ENCODE peak calls at places on chromosome 1, in ten cellular contexts. W is transverse colon, K is lower leg skin, F is spleen, D is body of pancreas, U is heart left ventricle, E is A549, P is tibial nerve, B is HCT116, G is GM12878. M is an unnamed sample.

GRCh38 chr1:29698033-29698432 is 461.7 kb downstream of the PTPRU start:
- DNase-seq in W (no peak), K (no peak), F (no peak), D (no peak), U (no peak), E (peak; percentile 46), P (no peak), B (peak; percentile 57), G (no peak), M (no peak)

GRCh38 chr1:151825204-151825603 is 6.4 kb downstream of the RORC start:
- DNase-seq in W (no peak), K (no peak), F (no peak), D (no peak), U (peak; percentile 44), E (no peak), P (no peak), B (no peak), G (no peak), M (no peak)

GRCh38 chr1:211825990-211826389 is 4.6 kb downstream of the LPGAT1 start:
- DNase-seq in W (no peak), K (no peak), F (no peak), D (no peak), U (no peak), E (no peak), P (no peak), B (no peak), G (no peak), M (no peak)

GRCh38 chr1:198829948-198830347 is 191.1 kb downstream of the PTPRC start:
- DNase-seq in W (no peak), K (no peak), F (no peak), D (no peak), U (no peak), E (no peak), P (no peak), B (no peak), G (no peak), M (no peak)

GRCh38 chr1:184986250-184986649 is 11.9 kb upstream of the NIBAN1 start:
- DNase-seq in W (no peak), K (no peak), F (no peak), D (no peak), U (no peak), E (no peak), P (no peak), B (no peak), G (no peak), M (no peak)

GRCh38 chr1:149936076-149936991 is at the start of gene MTMR11:
- DNase-seq in W (peak; percentile 63), K (no peak), F (no peak), D (peak; percentile 39), U (no peak), E (peak; percentile 66), P (peak; percentile 26), B (no peak), G (no peak), M (no peak)

GRCh38 chr1:200131551-200132125 is 104.1 kb downstream of the NR5A2 start:
- DNase-seq in W (no peak), K (no peak), F (no peak), D (no peak), U (no peak), E (peak; percentile 42), P (no peak), B (peak; percentile 31), G (no peak), M (no peak)

GRCh38 chr1:68624233-68624632 is 127.4 kb upstream of the DEPDC1 start:
- DNase-seq in W (no peak), K (no peak), F (no peak), D (no peak), U (no peak), E (peak; percentile 10), P (no peak), B (no peak), G (no peak), M (no peak)

GRCh38 chr1:12208764-12209494 is 20.9 kb upstream of the VPS13D start:
- DNase-seq in W (peak; percentile 89), K (peak; percentile 97), F (peak; percentile 94), D (peak; percentile 87), U (peak; percentile 91), E (peak; percentile 64), P (peak; percentile 88), B (peak; percentile 68), G (no peak), M (no peak)
- TF ChIP-seq POLR2A in W (no peak), K (no peak), F (no peak), D (no peak), U (no peak), E (no peak), P (peak; percentile 27), B (no peak), G (no peak), M (no peak)

DNA sequence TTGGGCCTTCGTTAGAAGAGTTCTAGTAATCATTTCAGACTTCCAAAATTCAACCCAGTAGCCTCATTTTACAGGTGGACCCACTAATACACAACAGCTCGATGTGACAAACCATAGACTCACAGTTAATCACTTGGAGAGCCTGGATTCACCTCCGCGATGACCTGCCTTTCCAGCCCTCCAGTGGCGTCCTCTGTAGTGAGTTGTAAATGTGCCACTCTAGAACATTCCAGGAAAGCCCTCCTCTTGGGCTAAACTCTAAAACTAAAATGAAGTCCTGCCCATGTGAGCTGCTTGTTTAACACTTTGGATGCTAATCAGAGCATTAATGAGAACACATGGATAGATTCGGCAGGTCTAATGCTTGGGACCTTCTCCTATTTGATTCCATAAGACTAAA is 140.7 kb downstream of the DHRS3 start:
- DNase-seq in W (no peak), K (peak; percentile 69), F (no peak), D (no peak), U (no peak), E (no peak), P (no peak), B (no peak), G (no peak), M (no peak)
- TF ChIP-seq POLR2A in W (no peak), K (no peak), F (no peak), D (no peak), U (no peak), E (no peak), P (no peak), B (no peak), G (no peak), M (no peak)

GRCh38 chr1:81432089-81432488 is 368.6 kb upstream of the ADGRL2 start:
- DNase-seq in W (no peak), K (no peak), F (no peak), D (no peak), U (no peak), E (no peak), P (no peak), B (no peak), G (no peak), M (no peak)

GRCh38 chr1:81432654-81433109 is 368.1 kb upstream of the ADGRL2 start:
- DNase-seq in W (no peak), K (no peak), F (no peak), D (no peak), U (no peak), E (no peak), P (no peak), B (no peak), G (no peak), M (no peak)

GRCh38 chr1:81430955-81431646 is 369.6 kb upstream of the ADGRL2 start:
- DNase-seq in W (no peak), K (no peak), F (no peak), D (no peak), U (no peak), E (no peak), P (no peak), B (no peak), G (peak; percentile 12), M (no peak)

GRCh38 chr1:81435175-81435574 is 365.6 kb upstream of the ADGRL2 start:
- DNase-seq in W (no peak), K (no peak), F (no peak), D (no peak), U (no peak), E (no peak), P (no peak), B (no peak), G (no peak), M (no peak)

GRCh38 chr1:81433676-81434075 is 367.1 kb upstream of the ADGRL2 start:
- DNase-seq in W (no peak), K (no peak), F (no peak), D (no peak), U (no peak), E (no peak), P (no peak), B (no peak), G (no peak), M (no peak)
- TF ChIP-seq POLR2A in W (no peak), K (no peak), F (no peak), D (no peak), U (no peak), E (no peak), P (no peak), B (no peak), G (no peak), M (no peak)

GRCh38 chr1:161176468-161177111 is 717 bp downstream of the B4GALT3 start:
- DNase-seq in W (no peak), K (no peak), F (peak; percentile 57), D (no peak), U (no peak), E (no peak), P (no peak), B (no peak), G (no peak), M (no peak)

GRCh38 chr1:161177936-161178244 is 583 bp upstream of the B4GALT3 start:
- DNase-seq in W (no peak), K (no peak), F (no peak), D (no peak), U (no peak), E (no peak), P (no peak), B (no peak), G (no peak), M (no peak)

GRCh38 chr1:161179698-161180097 is 2.4 kb upstream of the B4GALT3 start:
- DNase-seq in W (no peak), K (no peak), F (no peak), D (no peak), U (no peak), E (no peak), P (no peak), B (no peak), G (no peak), M (no peak)

GRCh38 chr1:161175771-161176453 is 1.4 kb downstream of the B4GALT3 start:
- DNase-seq in W (no peak), K (no peak), F (peak; percentile 76), D (no peak), U (no peak), E (no peak), P (no peak), B (no peak), G (no peak), M (no peak)

DNA sequence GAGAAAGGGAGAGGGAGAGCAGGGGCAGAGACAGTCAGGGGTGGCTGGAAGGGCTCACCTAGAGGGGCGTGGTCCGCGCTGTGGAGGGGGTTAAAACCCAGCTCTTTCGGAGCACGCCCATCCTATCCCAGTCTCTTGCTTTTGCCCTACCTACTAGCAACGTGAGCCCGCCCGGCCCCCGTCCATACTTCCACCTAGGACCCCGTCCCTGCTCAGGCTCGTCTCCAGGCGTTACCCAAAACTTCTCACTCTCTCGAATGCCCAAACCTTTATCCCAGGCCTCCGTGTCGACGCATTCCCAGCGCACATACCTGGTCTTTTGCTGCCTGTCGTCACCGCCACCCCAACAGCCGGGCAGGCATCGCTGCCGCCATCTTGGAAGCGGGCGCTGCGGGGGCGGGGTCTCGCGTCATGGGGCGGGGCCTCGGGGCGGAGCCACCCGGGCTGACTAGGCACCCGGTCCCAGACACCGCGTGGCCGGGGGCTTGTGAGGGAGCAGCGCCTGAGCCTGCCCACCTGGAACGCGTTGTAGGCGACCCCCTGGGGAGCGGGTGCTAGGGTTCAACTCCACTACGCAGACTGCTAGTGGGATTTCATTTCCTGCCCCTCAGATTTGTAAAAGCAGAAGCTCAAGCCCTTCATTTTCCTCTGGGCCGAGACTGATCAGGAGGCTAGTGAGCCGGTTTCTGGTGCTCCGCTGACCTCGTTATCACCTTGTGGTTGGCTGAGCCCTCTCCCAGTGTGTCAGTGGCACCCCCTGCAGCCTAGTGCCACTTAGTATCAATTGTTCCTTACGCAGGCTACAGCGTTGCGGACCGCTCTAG is at the start of gene B4GALT3:
- DNase-seq in W (peak; percentile 94), K (peak; percentile 99), F (peak; percentile 98), D (peak; percentile 93), U (peak; percentile 96), E (peak; percentile 93), P (peak; percentile 87), B (peak; percentile 65), G (no peak), M (no peak)
- TF ChIP-seq POLR2A in W (peak; percentile 83), K (no peak), F (peak; percentile 65), D (peak; percentile 71), U (peak; percentile 48), E (peak; percentile 98), P (peak; percentile 68), B (peak; percentile 94), G (peak; percentile 94), M (peak; percentile 70)

M was measured in vagina.